ENCODE peak calls at places on chromosomes 3 and 15, in six cellular contexts. S is epithelial cell of esophagus; Z is memory B cell; F is effector memory CD8-positive, alpha-beta T cell; V is RWPE1; U is bronchial epithelial cell. Q is an unnamed sample.

GRCh38 chr15:40567111-40567510 is 2.0 kb upstream of the RPUSD2 start:
- DNase-seq in S (no peak), Z (no peak), F (no peak), V (no peak), U (peak), Q (no peak)

GRCh38 chr15:43939070-43939469 is 112.3 kb downstream of the WDR76 start:
- DNase-seq in S (peak), Z (no peak), F (no peak), V (peak), U (peak), Q (no peak)

GRCh38 chr15:63939531-63940130 is 105.9 kb upstream of the HERC1 start:
- DNase-seq in S (no peak), Z (no peak), F (peak), V (no peak), U (no peak), Q (no peak)

GRCh38 chr3:52890735-52891134 is 6.6 kb downstream of the STIMATE start:
- DNase-seq in S (peak), Z (no peak), F (no peak), V (peak), U (peak), Q (no peak)

GRCh38 chr3:174532776-174533175 is 326.4 kb upstream of the NAALADL2 start:
- DNase-seq in S (no peak), Z (no peak), F (no peak), V (no peak), U (no peak), Q (no peak)

GRCh38 chr15:25450163-25450562 is 11.3 kb upstream of the UBE3A start:
- DNase-seq in S (peak), Z (no peak), F (no peak), V (no peak), U (peak), Q (no peak)

GRCh38 chr3:9280477-9281219 is 31.2 kb upstream of the SRGAP3 start:
- DNase-seq in S (peak), Z (no peak), F (no peak), V (no peak), U (peak), Q (no peak)

GRCh38 chr3:2090512-2090911 is 8.2 kb upstream of the CNTN4 start:
- DNase-seq in S (no peak), Z (no peak), F (no peak), V (no peak), U (no peak), Q (no peak)

GRCh38 chr3:39432342-39432741 is 25.8 kb downstream of the RPSA start:
- DNase-seq in S (no peak), Z (no peak), F (no peak), V (no peak), U (peak), Q (no peak)

GRCh38 chr3:172470588-172470987 is 22.3 kb upstream of the GHSR start:
- DNase-seq in S (no peak), Z (no peak), F (no peak), V (no peak), U (no peak), Q (no peak)

GRCh38 chr3:134751831-134752230 is 43.2 kb upstream of the EPHB1 start:
- DNase-seq in S (no peak), Z (no peak), F (no peak), V (no peak), U (no peak), Q (no peak)

GRCh38 chr3:119018690-119019463 is 15.8 kb downstream of the IGSF11 start:
- DNase-seq in S (no peak), Z (no peak), F (no peak), V (no peak), U (no peak), Q (no peak)

GRCh38 chr15:52879145-52879544 is 89.0 kb upstream of the ONECUT1 start:
- DNase-seq in S (no peak), Z (no peak), F (no peak), V (no peak), U (no peak), Q (no peak)

GRCh38 chr15:58475573-58476524 is 44.1 kb downstream of the LIPC start:
- DNase-seq in S (peak), Z (no peak), F (no peak), V (no peak), U (peak), Q (peak)

GRCh38 chr3:186487819-186488218 is 56.4 kb downstream of the CRYGS start:
- DNase-seq in S (no peak), Z (no peak), F (no peak), V (no peak), U (no peak), Q (no peak)

GRCh38 chr3:195270350-195271115 is 426 bp downstream of the XXYLT1 start:
- DNase-seq in S (peak), Z (no peak), F (no peak), V (peak), U (peak), Q (peak)

GRCh38 chr3:13197795-13198194 is 124.6 kb upstream of the IQSEC1 start:
- DNase-seq in S (no peak), Z (no peak), F (no peak), V (no peak), U (no peak), Q (no peak)

GRCh38 chr3:101184111-101184510 is 136.3 kb downstream of the IMPG2 start:
- DNase-seq in S (no peak), Z (no peak), F (no peak), V (no peak), U (no peak), Q (no peak)

GRCh38 chr15:31276596-31277298 is 49.9 kb upstream of the KLF13 start:
- DNase-seq in S (no peak), Z (no peak), F (no peak), V (no peak), U (no peak), Q (no peak)

GRCh38 chr3:62493116-62493801 is 119.9 kb upstream of the FEZF2 start:
- DNase-seq in S (no peak), Z (no peak), F (no peak), V (no peak), U (no peak), Q (no peak)

GRCh38 chr15:33008284-33009011 is 186.1 kb downstream of the FMN1 start:
- DNase-seq in S (no peak), Z (no peak), F (no peak), V (no peak), U (no peak), Q (no peak)

GRCh38 chr3:60779637-60780036 is 471.6 kb downstream of the FHIT start:
- DNase-seq in S (no peak), Z (no peak), F (no peak), V (no peak), U (no peak), Q (no peak)

GRCh38 chr3:52091566-52092290 is 35.4 kb upstream of the DUSP7 start:
- DNase-seq in S (no peak), Z (no peak), F (no peak), V (no peak), U (no peak), Q (no peak)

GRCh38 chr3:45972534-45973402 is 22.9 kb downstream of the FYCO1 start:
- DNase-seq in S (peak), Z (no peak), F (no peak), V (peak), U (peak), Q (peak)

GRCh38 chr15:23645379-23646164 is 2.1 kb downstream of the MAGEL2 start:
- DNase-seq in S (no peak), Z (no peak), F (no peak), V (no peak), U (no peak), Q (no peak)

GRCh38 chr3:157160652-157161480 is 919 bp upstream of the CCNL1 start:
- DNase-seq in S (peak), Z (peak), F (peak), V (peak), U (peak), Q (peak)

GRCh38 chr3:57927916-57928315 is 80.3 kb upstream of the FLNB start:
- DNase-seq in S (no peak), Z (no peak), F (no peak), V (no peak), U (no peak), Q (no peak)

GRCh38 chr3:107356706-107357105 is 20.5 kb upstream of the CCDC54 start:
- DNase-seq in S (peak), Z (no peak), F (no peak), V (no peak), U (peak), Q (no peak)

GRCh38 chr3:16583551-16583950 is 21.7 kb downstream of the DAZL start:
- DNase-seq in S (no peak), Z (no peak), F (no peak), V (no peak), U (no peak), Q (no peak)

GRCh38 chr15:98896802-98897732 is 110.5 kb downstream of the PGPEP1L start:
- DNase-seq in S (peak), Z (no peak), F (no peak), V (peak), U (peak), Q (no peak)

GRCh38 chr3:8553405-8553804 is 51.8 kb downstream of the LMCD1 start:
- DNase-seq in S (no peak), Z (no peak), F (no peak), V (no peak), U (no peak), Q (no peak)

GRCh38 chr3:70658779-70659310 is 346.4 kb upstream of the MDFIC2 start:
- DNase-seq in S (no peak), Z (no peak), F (no peak), V (no peak), U (no peak), Q (no peak)

GRCh38 chr15:90550919-90551318 is 21.2 kb downstream of the CRTC3 start:
- DNase-seq in S (peak), Z (peak), F (no peak), V (peak), U (peak), Q (no peak)

GRCh38 chr15:100922192-100923040 is 3.3 kb downstream of the LRRK1 start:
- DNase-seq in S (no peak), Z (no peak), F (no peak), V (no peak), U (no peak), Q (no peak)

GRCh38 chr3:140276698-140277097 is 341.7 kb downstream of the CLSTN2 start:
- DNase-seq in S (peak), Z (no peak), F (no peak), V (no peak), U (peak), Q (no peak)

GRCh38 chr15:26842391-26842790 is 24.5 kb upstream of the GABRA5 start:
- DNase-seq in S (no peak), Z (no peak), F (no peak), V (no peak), U (no peak), Q (no peak)

GRCh38 chr3:4750306-4751056 is 228.8 kb upstream of the BHLHE40 start:
- DNase-seq in S (peak), Z (no peak), F (no peak), V (no peak), U (peak), Q (no peak)

GRCh38 chr3:83023050-83023449 is 1261.6 kb upstream of the GBE1 start:
- DNase-seq in S (peak), Z (no peak), F (no peak), V (no peak), U (no peak), Q (no peak)

GRCh38 chr3:188929138-188929537 is 242.6 kb upstream of the TPRG1 start:
- DNase-seq in S (peak), Z (no peak), F (no peak), V (no peak), U (peak), Q (no peak)